ENCODE peak calls at places on chromosomes 7 and 10, in four cellular contexts. K, U, C and B are unnamed samples.

GRCh38 chr10:44394696-44395383 is 9.9 kb upstream of the CXCL12 start:
- DNase-seq in K (no peak), U (no peak), C (no peak), B (no peak)

GRCh38 chr10:119348516-119349240 is 141.3 kb downstream of the GRK5 start:
- DNase-seq in U (no peak), C (no peak), K (no peak), B (no peak)

GRCh38 chr7:143892527-143893300 is 9.3 kb downstream of the TCAF1 start:
- DNase-seq in C (peak), U (no peak), K (no peak), B (no peak)

GRCh38 chr10:77531441-77532001 is 106.1 kb downstream of the KCNMA1 start:
- DNase-seq in C (peak), K (peak), U (peak), B (no peak)

GRCh38 chr7:129169171-129169643 is 19.2 kb upstream of the SMO start:
- DNase-seq in U (no peak), K (peak), C (no peak), B (peak)

GRCh38 chr10:123618224-123618623 is 47.9 kb upstream of the GPR26 start:
- DNase-seq in C (no peak), K (no peak), U (no peak), B (no peak)

GRCh38 chr10:126252884-126253612 is 135.2 kb downstream of the ADAM12 start:
- DNase-seq in U (no peak), K (peak), C (no peak), B (no peak)

GRCh38 chr7:27868117-27868516 is 128.2 kb downstream of the TAX1BP1 start:
- DNase-seq in K (peak), C (no peak), U (no peak), B (no peak)

GRCh38 chr7:48759431-48760080 is 164.8 kb upstream of the CDC14C start:
- DNase-seq in U (no peak), K (no peak), C (no peak), B (no peak)

GRCh38 chr7:55140981-55141278 is 122.1 kb downstream of the EGFR start:
- DNase-seq in K (no peak), U (no peak), C (no peak), B (no peak)

GRCh38 chr10:1454428-1454827 is 282.9 kb downstream of the ADARB2 start:
- DNase-seq in U (no peak), K (no peak), C (no peak), B (peak)

GRCh38 chr7:122182081-122182480 is 38.0 kb upstream of the AASS start:
- DNase-seq in U (no peak), K (no peak), C (no peak), B (no peak)

GRCh38 chr7:82677493-82677892 is 233.9 kb upstream of the CACNA2D1 start:
- DNase-seq in U (no peak), K (no peak), C (peak), B (no peak)

GRCh38 chr10:19663344-19663743 is 152.9 kb upstream of the PLXDC2 start:
- DNase-seq in K (no peak), C (no peak), U (no peak), B (no peak)
- TF ChIP-seq CTCF in K (no peak), C (no peak), U (no peak), B (no peak)

DNA sequence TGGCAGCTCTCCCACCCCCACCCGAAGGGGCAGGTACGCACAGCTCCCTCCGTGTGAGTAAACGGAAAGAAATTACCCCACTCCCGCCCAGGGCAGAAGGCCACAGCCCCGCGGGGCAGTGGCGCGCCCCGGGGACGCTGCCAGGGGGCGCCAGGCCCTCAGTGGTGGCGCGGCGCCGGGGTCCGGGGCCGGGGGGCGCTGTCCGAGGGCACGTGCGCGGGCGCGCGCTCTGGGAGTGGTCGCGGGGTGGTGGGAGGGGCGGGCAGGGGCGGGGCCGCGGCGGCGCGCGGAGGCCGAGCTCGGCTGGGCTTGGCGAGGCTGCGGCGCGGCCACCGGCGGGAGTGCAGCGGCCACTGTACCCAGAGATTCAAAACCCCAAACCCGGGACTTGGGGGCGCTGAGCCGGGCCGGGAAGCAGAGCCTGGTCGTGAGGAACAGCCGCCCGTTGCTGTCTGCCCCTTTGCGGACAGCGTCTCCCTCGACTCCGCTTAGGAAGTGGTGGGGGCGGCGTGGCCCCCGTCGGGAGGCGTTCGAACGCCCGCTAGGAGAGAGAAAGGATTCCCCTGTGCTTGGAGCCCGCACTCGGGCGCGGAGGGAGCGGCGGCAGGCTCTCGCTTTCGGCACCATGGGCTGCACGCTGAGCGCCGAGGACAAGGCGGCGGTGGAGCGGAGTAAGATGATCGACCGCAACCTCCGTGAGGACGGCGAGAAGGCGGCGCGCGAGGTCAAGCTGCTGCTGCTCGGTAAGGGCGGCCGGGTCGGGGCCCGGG is at the start of gene GNAI1:
- DNase-seq in K (peak), U (peak), C (peak), B (peak)
- TF ChIP-seq CTCF in K (peak), U (peak), C (peak), B (no peak)

GRCh38 chr10:113059001-113059780 is 109.1 kb downstream of the TCF7L2 start:
- DNase-seq in U (no peak), C (peak), K (no peak), B (no peak)

GRCh38 chr10:113064039-113064438 is 114.0 kb downstream of the TCF7L2 start:
- DNase-seq in C (no peak), K (no peak), U (no peak), B (no peak)

GRCh38 chr10:113061054-113061430 is 111.0 kb downstream of the TCF7L2 start:
- DNase-seq in U (no peak), C (no peak), K (no peak), B (no peak)

GRCh38 chr10:113060221-113061053 is 110.4 kb downstream of the TCF7L2 start:
- DNase-seq in U (no peak), C (no peak), K (no peak), B (no peak)

GRCh38 chr10:113062977-113063967 is 113.2 kb downstream of the TCF7L2 start:
- DNase-seq in K (no peak), C (peak), U (no peak), B (no peak)
- TF ChIP-seq CTCF in K (no peak), C (peak), U (no peak), B (no peak)

GRCh38 chr7:101700424-101700823 is 71.3 kb upstream of the MYL10 start:
- DNase-seq in K (no peak), C (no peak), U (no peak), B (no peak)
- TF ChIP-seq CTCF in K (no peak), C (no peak), U (no peak), B (no peak)

DNA sequence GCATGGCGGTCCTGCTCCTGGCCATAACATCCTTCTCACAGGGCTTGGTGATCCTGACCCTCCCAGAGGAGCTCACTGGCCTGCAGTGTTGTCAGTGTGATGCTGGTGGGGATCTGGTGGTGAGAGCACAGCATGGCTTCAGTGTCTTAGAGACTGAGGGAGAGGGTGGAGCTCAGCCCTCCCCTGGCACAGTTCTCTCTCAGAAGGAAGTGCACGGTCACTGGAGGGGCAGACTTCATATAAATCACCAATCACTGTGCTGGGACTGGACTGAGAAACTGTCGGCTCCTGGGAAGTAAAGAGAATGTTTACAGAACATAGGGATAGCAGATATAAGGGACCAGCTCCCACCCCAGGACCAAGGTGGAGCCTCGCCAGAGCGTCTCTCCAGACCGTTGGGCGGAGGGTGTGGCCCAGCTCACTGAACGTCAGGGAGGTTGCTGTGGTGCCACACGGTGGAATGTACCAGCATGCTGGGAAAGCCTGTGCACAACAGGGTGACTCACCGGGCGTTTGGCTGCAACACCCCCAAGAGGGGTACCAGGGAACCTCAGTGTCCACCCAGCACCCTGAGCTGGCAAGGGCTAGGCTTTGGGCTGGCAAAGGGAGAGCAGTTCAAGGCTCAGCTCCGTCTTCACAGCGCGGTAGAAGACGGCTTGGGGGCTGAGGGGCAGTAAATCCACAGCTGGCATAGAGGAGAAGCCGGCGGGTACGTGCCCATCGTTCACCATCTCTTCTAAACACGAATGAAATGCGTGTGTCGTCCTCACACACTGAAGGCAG is 8.8 kb upstream of the GET4 start:
- DNase-seq in U (no peak), C (no peak), K (peak), B (no peak)
- TF ChIP-seq CTCF in U (no peak), C (no peak), K (peak), B (no peak)